ENCODE peak calls at places on chromosome X, in ten cellular contexts. W is HFF-Myc; K is stimulated activated CD4-positive, alpha-beta T cell treated with anti-CD3 and anti-CD28 coated beads, Interleukin-1b, Interleukin-23, amount 100 ng/mL, for 48 hours; O is right cardiac atrium; U is effector CD8-positive, alpha-beta T cell; D is HEK293T; T is AG08396; R is stomach; G is naive thymus-derived CD4-positive, alpha-beta T cell; E is SK-N-SH. X is an unnamed sample.

GRCh38 chrX:21398424-21398823 is 24.2 kb downstream of the CNKSR2 start:
- DNase-seq in O (no peak), G (no peak), W (no peak), T (no peak), D (no peak), K (no peak), R (no peak), U (no peak), E (no peak), X (no peak)

GRCh38 chrX:8748855-8749254 is 16.9 kb upstream of the ANOS1 start:
- DNase-seq in K (no peak), O (no peak), E (peak), G (peak), T (peak), R (no peak), U (no peak), W (no peak), D (peak), X (no peak)

GRCh38 chrX:135497736-135498135 is 22.7 kb upstream of the INTS6L start:
- DNase-seq in E (peak), G (no peak), U (no peak), K (no peak), R (no peak), W (no peak), T (no peak), O (no peak), D (no peak), X (no peak)

GRCh38 chrX:110418857-110419249 is 60.2 kb downstream of the RTL9 start:
- DNase-seq in U (no peak), E (no peak), D (peak), R (no peak), K (no peak), T (peak), W (peak), O (no peak), G (no peak), X (no peak)

GRCh38 chrX:15437724-15438123 is 53.5 kb upstream of the VEGFD start:
- DNase-seq in R (no peak), T (no peak), O (no peak), U (no peak), G (no peak), W (no peak), D (no peak), E (no peak), K (no peak), X (no peak)

GRCh38 chrX:19121898-19122640 is at the start of gene ADGRG2:
- DNase-seq in T (peak), E (peak), K (no peak), W (no peak), R (peak), D (peak), U (no peak), G (no peak), O (peak), X (no peak)

GRCh38 chrX:18873189-18873791 is 110.6 kb downstream of the PHKA2 start:
- DNase-seq in G (no peak), W (peak), E (peak), K (no peak), U (no peak), T (peak), O (peak), R (no peak), D (no peak), X (no peak)

GRCh38 chrX:80765226-80765625 is 44.5 kb downstream of the BRWD3 start:
- DNase-seq in D (no peak), U (no peak), K (no peak), E (no peak), G (no peak), R (no peak), O (no peak), T (peak), W (peak), X (no peak)

GRCh38 chrX:76153221-76153620 is 19.6 kb upstream of the PBDC1 start:
- DNase-seq in U (no peak), K (no peak), R (no peak), D (no peak), G (no peak), E (no peak), W (no peak), O (no peak), T (no peak), X (no peak)

GRCh38 chrX:22616867-22617266 is 344.2 kb downstream of the CBLL2 start:
- DNase-seq in O (no peak), W (no peak), E (no peak), T (no peak), D (no peak), U (no peak), K (no peak), R (no peak), G (no peak), X (no peak)

GRCh38 chrX:139881130-139881529 is 51.7 kb downstream of the ATP11C start:
- DNase-seq in G (no peak), O (no peak), E (peak), U (no peak), W (no peak), D (no peak), K (no peak), R (no peak), T (no peak), X (no peak)

GRCh38 chrX:73577368-73577767 is 14.4 kb downstream of the CHIC1 start:
- DNase-seq in O (no peak), U (no peak), E (no peak), R (no peak), W (peak), K (no peak), T (peak), G (no peak), D (no peak), X (no peak)

GRCh38 chrX:109879991-109880390 is 122.9 kb upstream of the TMEM164 start:
- DNase-seq in E (no peak), U (no peak), K (no peak), W (no peak), T (no peak), O (no peak), G (no peak), R (no peak), D (no peak), X (no peak)

GRCh38 chrX:39144965-39145364 is 343.7 kb downstream of the MID1IP1 start:
- DNase-seq in E (no peak), U (no peak), T (no peak), R (no peak), W (no peak), D (no peak), G (no peak), O (no peak), K (no peak), X (no peak)

GRCh38 chrX:145844886-145845285 is 27.3 kb downstream of the SLITRK2 start:
- DNase-seq in O (no peak), K (no peak), R (no peak), U (no peak), D (no peak), W (no peak), G (no peak), E (no peak), T (no peak), X (no peak)

GRCh38 chrX:12955882-12956703 is 18.8 kb upstream of the TMSB4X start:
- DNase-seq in U (peak), R (peak), O (peak), T (peak), W (no peak), D (no peak), G (no peak), E (no peak), K (peak), X (peak)